ENCODE peak calls at places on chromosomes 12 and 14, in nine cellular contexts. I is stomach, X is ovary, Q is IMR-90, H is testis, D is A549, G is NB4, U is tibial nerve, O is gastrocnemius medialis. M is an unnamed sample.

GRCh38 chr14:95156765-95157194 is 549 bp downstream of the DICER1 start:
- DNase-seq in H (peak; percentile 50), O (peak; percentile 33), X (peak; percentile 37), Q (peak; percentile 19), I (peak; percentile 46), G (peak; percentile 43), D (peak; percentile 21), U (peak; percentile 12), M (no peak)

GRCh38 chr14:95204705-95205104 is 47.4 kb upstream of the DICER1 start:
- DNase-seq in Q (no peak), U (no peak), I (no peak), D (no peak), O (no peak), G (no peak), X (no peak), H (no peak), M (no peak)

GRCh38 chr12:108570743-108571603 is 8.6 kb downstream of the ISCU start:
- DNase-seq in O (no peak), H (peak; percentile 12), I (no peak), Q (peak; percentile 67), U (no peak), D (no peak), X (no peak), G (peak; percentile 70), M (peak; percentile 70)

GRCh38 chr12:28374556-28374955 is 184.3 kb downstream of the CCDC91 start:
- DNase-seq in Q (peak; percentile 74), O (no peak), I (no peak), D (no peak), X (no peak), U (no peak), G (no peak), H (no peak), M (no peak)

GRCh38 chr14:22977684-22978486 is 4.5 kb downstream of the AJUBA start:
- DNase-seq in H (peak; percentile 56), O (no peak), Q (peak; percentile 67), D (peak; percentile 80), X (peak; percentile 52), U (no peak), I (peak; percentile 69), G (no peak), M (peak; percentile 84)

GRCh38 chr14:87066221-87066817 is 926.7 kb downstream of the GALC start:
- DNase-seq in O (no peak), U (no peak), H (no peak), D (no peak), X (no peak), G (peak; percentile 7), Q (peak; percentile 4), I (no peak), M (no peak)

GRCh38 chr12:45713108-45713507 is 16.4 kb upstream of the ARID2 start:
- DNase-seq in G (no peak), X (no peak), Q (peak; percentile 51), U (no peak), H (no peak), O (no peak), I (no peak), D (no peak), M (no peak)

GRCh38 chr12:2811791-2812190 is 677 bp upstream of the ITFG2 start:
- DNase-seq in I (no peak), X (no peak), O (no peak), G (no peak), Q (no peak), H (no peak), D (no peak), U (no peak), M (no peak)

GRCh38 chr14:30005114-30005698 is 77.6 kb upstream of the PRKD1 start:
- DNase-seq in G (peak; percentile 41), X (no peak), Q (peak; percentile 89), U (peak; percentile 23), H (no peak), O (no peak), I (no peak), D (peak; percentile 18), M (no peak)

GRCh38 chr12:116955382-116956021 is 44.8 kb downstream of the FBXW8 start:
- DNase-seq in U (peak; percentile 15), H (no peak), I (peak; percentile 83), X (no peak), Q (peak; percentile 26), O (no peak), D (peak; percentile 25), G (peak; percentile 66), M (no peak)

GRCh38 chr12:1912580-1913376 is 5.7 kb downstream of the CACNA2D4 start:
- DNase-seq in D (no peak), Q (no peak), X (no peak), G (no peak), U (peak; percentile 2), I (peak; percentile 24), H (peak; percentile 8), O (no peak), M (peak; percentile 74)

GRCh38 chr12:51359851-51360250 is 13.4 kb upstream of the CELA1 start:
- DNase-seq in X (no peak), O (no peak), G (no peak), H (no peak), U (no peak), I (no peak), Q (no peak), D (no peak), M (no peak)

GRCh38 chr12:53961025-53961761 is 6.5 kb downstream of the HOXC12 start:
- DNase-seq in U (no peak), O (no peak), D (no peak), I (no peak), Q (no peak), G (no peak), H (no peak), X (no peak), M (no peak)

GRCh38 chr12:114405449-114406271 is at the start of gene TBX5:
- DNase-seq in G (no peak), D (no peak), H (no peak), X (no peak), O (no peak), Q (peak; percentile 93), U (no peak), I (no peak), M (no peak)

GRCh38 chr14:72479471-72479931 is 414.4 kb downstream of the DPF3 start:
- DNase-seq in H (no peak), I (no peak), X (no peak), G (no peak), D (no peak), O (no peak), U (no peak), Q (peak; percentile 4), M (peak; percentile 59)

GRCh38 chr14:24996930-24997329 is 53.0 kb downstream of the STXBP6 start:
- DNase-seq in X (no peak), G (no peak), Q (no peak), I (no peak), O (no peak), D (no peak), H (no peak), U (no peak), M (no peak)

GRCh38 chr12:9115731-9116689 is at the start of gene A2M:
- DNase-seq in O (no peak), U (peak; percentile 28), Q (no peak), I (no peak), H (peak; percentile 59), X (peak; percentile 31), G (no peak), D (no peak), M (no peak)

GRCh38 chr12:63958876-63959275 is 114.4 kb downstream of the SRGAP1 start:
- DNase-seq in U (no peak), O (no peak), G (no peak), X (no peak), Q (no peak), I (no peak), D (no peak), H (no peak), M (no peak)

GRCh38 chr14:88667555-88668273 is 104.9 kb downstream of the ZC3H14 start:
- DNase-seq in G (peak; percentile 74), Q (peak; percentile 83), U (peak; percentile 45), H (peak; percentile 59), X (peak; percentile 57), O (no peak), D (peak; percentile 67), I (peak; percentile 51), M (no peak)

DNA sequence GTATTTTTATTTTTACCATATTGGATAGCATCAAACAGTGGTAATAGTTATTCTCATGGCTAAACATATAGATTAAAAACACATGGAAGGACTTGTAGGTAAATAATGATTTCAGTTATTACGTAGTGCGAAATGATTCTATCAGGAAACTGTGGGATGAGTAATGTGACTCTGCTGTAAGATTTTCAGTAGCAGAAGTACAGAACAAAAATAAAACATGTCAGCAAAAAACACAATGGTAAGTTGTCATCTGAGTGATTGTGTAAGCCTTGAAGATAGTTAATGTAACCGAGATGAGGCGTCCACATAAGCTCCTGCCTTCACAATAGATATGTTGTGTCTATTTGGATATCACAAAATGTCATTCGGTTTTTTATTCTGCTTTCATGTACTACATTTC is 99.8 kb downstream of the BORCS5 start:
- DNase-seq in H (no peak), O (no peak), Q (peak; percentile 75), U (no peak), I (no peak), X (no peak), D (no peak), G (peak; percentile 48), M (no peak)
- TF ChIP-seq CTCF in H (no peak), O (no peak), Q (no peak), U (no peak), I (no peak), X (no peak), D (no peak), G (no peak), M (no peak)

GRCh38 chr12:55688716-55689655 is 18.7 kb downstream of the ITGA7 start:
- DNase-seq in D (no peak), O (no peak), H (no peak), G (no peak), Q (no peak), U (no peak), I (no peak), X (no peak), M (no peak)
- H3K4me3 ChIP-seq in D (no peak overlapping the region), O (no peak overlapping the region), H (no peak overlapping the region), G (no peak overlapping the region), Q (no peak overlapping the region), U (no peak overlapping the region), I (no peak overlapping the region), X (no peak overlapping the region), M (no peak overlapping the region)

GRCh38 chr14:105483300-105484068 is 3.2 kb upstream of the CRIP1 start:
- DNase-seq in D (no peak), U (no peak), G (no peak), X (no peak), I (no peak), Q (no peak), H (no peak), O (no peak), M (peak; percentile 93)
- TF ChIP-seq POLR2A in D (no peak), U (no peak), G (no peak), X (no peak), I (no peak), Q (no peak), H (no peak), O (no peak), M (no peak)

DNA sequence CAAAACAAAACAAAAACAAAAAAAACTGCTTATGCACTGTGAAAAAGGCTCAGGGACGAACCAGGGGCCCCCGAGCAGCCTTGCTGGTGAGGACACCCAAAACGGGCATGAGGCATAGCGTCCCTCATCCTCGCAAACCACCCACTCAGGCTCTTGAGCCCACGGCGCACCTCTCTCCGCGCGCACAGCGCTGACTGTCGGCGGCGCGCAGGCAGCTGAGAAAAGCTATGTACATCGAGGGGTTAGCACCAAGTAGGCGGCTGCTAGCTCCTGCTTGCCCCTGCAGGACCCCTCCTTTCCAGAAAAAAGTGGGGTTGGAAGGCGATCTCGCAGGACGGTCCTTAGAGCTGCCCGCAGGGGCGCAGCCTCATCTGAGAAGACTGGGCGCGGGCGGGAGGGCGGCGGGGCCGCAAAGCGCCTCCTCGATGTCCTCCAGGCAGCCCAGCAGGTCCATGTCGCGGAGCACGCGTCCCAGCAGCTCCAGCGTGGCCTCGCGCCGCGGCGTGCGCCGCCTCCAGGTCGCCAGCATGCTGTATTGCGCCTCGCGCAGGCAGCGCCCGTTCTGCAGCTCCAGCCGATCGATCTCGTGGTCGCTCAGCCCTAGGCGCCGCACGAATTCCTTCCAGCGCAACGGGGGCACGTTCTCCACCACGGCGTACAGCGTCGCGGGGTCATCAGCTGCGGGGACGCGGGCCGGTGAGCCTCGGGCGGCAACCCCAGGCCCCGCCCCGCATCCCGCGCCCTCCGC is 12.8 kb downstream of the TNFRSF1A start:
- DNase-seq in D (no peak), O (no peak), U (no peak), Q (no peak), G (no peak), H (no peak), X (no peak), I (no peak), M (no peak)
- TF ChIP-seq CTCF in D (no peak), O (no peak), U (no peak), Q (no peak), G (no peak), H (no peak), X (no peak), I (no peak), M (no peak)